ENCODE peak calls at places on chromosomes 4 and X, in four cellular contexts. One of them, this sample, is unnamed.

GRCh38 chr4:36242629-36243354 is 1.5 kb downstream of the ARAP2 start:
- DNase-seq in HFFc6: no peak
- DNase-seq in lung: no peak
- DNase-seq in brain microvascular endothelial cell: no peak
- DNase-seq in this sample: no peak

GRCh38 chr4:189525304-189525703 is 415.4 kb upstream of the FRG1 start:
- DNase-seq in lung: no peak
- DNase-seq in brain microvascular endothelial cell: no peak
- DNase-seq in HFFc6: no peak
- DNase-seq in this sample: no peak

GRCh38 chr4:55681430-55681829 is 45.3 kb upstream of the NMU start:
- DNase-seq in lung: no peak
- DNase-seq in brain microvascular endothelial cell: no peak
- DNase-seq in HFFc6: no peak
- DNase-seq in this sample: no peak

GRCh38 chr4:102867278-102868152 is 1.3 kb upstream of the CISD2 start:
- DNase-seq in brain microvascular endothelial cell: no peak
- DNase-seq in HFFc6: no peak
- DNase-seq in lung: no peak
- DNase-seq in this sample: no peak

GRCh38 chr4:45985038-45985437 is 138.8 kb downstream of the GABRG1 start:
- DNase-seq in HFFc6: no peak
- DNase-seq in lung: no peak
- DNase-seq in brain microvascular endothelial cell: no peak
- DNase-seq in this sample: no peak

GRCh38 chr4:155639674-155640529 is 26.7 kb upstream of the GUCY1A1 start:
- DNase-seq in HFFc6: no peak
- DNase-seq in brain microvascular endothelial cell: no peak
- DNase-seq in lung: no peak
- DNase-seq in this sample: no peak

GRCh38 chrX:139801397-139801813 is 93.4 kb upstream of the MCF2 start:
- DNase-seq in HFFc6: no peak
- DNase-seq in brain microvascular endothelial cell: no peak
- DNase-seq in lung: no peak
- DNase-seq in this sample: no peak

GRCh38 chr4:29983890-29984289 is 736.3 kb upstream of the PCDH7 start:
- DNase-seq in HFFc6: no peak
- DNase-seq in brain microvascular endothelial cell: no peak
- DNase-seq in lung: no peak
- DNase-seq in this sample: no peak

GRCh38 chr4:156771171-156771837 is 200.3 kb downstream of the PDGFC start:
- DNase-seq in lung: peak
- DNase-seq in brain microvascular endothelial cell: peak
- DNase-seq in HFFc6: peak
- DNase-seq in this sample: no peak

GRCh38 chr4:108965472-108966076 is 202.7 kb upstream of the ETNPPL start:
- DNase-seq in brain microvascular endothelial cell: no peak
- DNase-seq in HFFc6: no peak
- DNase-seq in lung: no peak
- DNase-seq in this sample: no peak

GRCh38 chrX:101803451-101803850 is 128.4 kb downstream of the ZMAT1 start:
- DNase-seq in brain microvascular endothelial cell: no peak
- DNase-seq in lung: no peak
- DNase-seq in HFFc6: no peak
- DNase-seq in this sample: no peak

GRCh38 chr4:161256172-161256571 is 907.6 kb downstream of the FSTL5 start:
- DNase-seq in lung: no peak
- DNase-seq in HFFc6: no peak
- DNase-seq in brain microvascular endothelial cell: no peak
- DNase-seq in this sample: no peak
- TF ChIP-seq CTCF in lung: no peak
- TF ChIP-seq CTCF in HFFc6: no peak
- TF ChIP-seq CTCF in brain microvascular endothelial cell: no peak
- TF ChIP-seq CTCF in this sample: no peak

GRCh38 chr4:683982-684571 is 4.9 kb downstream of the SLC49A3 start:
- DNase-seq in brain microvascular endothelial cell: peak
- DNase-seq in HFFc6: peak
- DNase-seq in lung: no peak
- DNase-seq in this sample: no peak
- TF ChIP-seq CTCF in brain microvascular endothelial cell: peak
- TF ChIP-seq CTCF in HFFc6: peak
- TF ChIP-seq CTCF in lung: peak
- TF ChIP-seq CTCF in this sample: no peak

DNA sequence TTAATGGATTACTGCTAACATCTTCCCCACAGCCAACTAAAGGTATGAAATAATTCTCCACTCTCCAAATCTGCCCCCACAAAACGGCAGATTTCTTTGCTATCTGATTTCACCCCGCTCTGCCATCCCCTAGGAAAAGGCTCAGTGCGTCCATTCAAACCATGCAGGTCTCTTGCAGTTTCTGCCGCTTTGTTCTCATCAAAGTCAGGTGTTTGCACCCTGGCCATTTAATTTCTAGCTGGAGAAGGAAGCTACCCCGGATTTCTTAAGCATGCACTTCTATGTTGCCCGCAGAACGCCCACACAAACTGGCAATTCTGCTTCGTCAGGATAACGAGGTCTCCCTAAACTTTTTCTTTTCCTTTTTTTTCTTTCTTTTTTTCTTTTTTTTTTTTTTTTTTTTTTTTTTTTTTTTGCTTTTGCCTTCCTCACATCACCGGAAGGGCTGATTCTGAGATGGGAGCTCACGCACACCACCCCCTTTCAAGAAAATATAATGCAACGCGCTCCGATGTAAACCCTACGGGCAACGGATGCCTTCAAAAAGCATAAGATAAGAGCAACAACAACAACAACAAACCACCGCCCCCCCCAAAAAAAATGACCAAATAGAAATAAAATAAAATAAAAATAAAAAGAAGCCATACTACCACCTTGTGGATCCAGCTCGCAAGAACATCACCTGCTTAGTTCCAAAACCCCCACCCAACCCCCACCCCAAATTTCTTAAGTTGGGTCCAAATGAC is 3.2 kb downstream of the NLGN4X start:
- DNase-seq in HFFc6: no peak
- DNase-seq in brain microvascular endothelial cell: no peak
- DNase-seq in lung: no peak
- DNase-seq in this sample: no peak
- TF ChIP-seq CTCF in HFFc6: no peak
- TF ChIP-seq CTCF in brain microvascular endothelial cell: peak
- TF ChIP-seq CTCF in lung: no peak
- TF ChIP-seq CTCF in this sample: no peak

DNA sequence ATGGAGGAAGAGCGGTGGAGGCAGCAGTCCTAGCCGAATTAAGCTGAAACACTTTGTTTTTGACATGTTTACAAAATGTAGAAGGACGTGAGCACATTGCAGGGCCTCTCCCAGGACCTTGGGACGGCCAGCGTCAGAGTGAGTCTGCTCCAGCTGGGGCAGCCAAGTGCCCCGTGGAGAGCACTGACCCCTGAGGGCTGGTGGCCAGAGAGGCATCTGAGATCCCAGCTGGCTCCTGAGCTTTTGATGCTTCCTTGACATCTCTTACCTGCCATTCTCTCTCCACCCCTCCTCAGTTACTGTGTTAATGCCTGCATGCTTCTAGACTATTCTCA is 24.7 kb downstream of the NAT8L start:
- DNase-seq in HFFc6: no peak
- DNase-seq in lung: no peak
- DNase-seq in brain microvascular endothelial cell: no peak
- DNase-seq in this sample: no peak
- TF ChIP-seq CTCF in HFFc6: no peak
- TF ChIP-seq CTCF in lung: no peak
- TF ChIP-seq CTCF in brain microvascular endothelial cell: no peak
- TF ChIP-seq CTCF in this sample: no peak

DNA sequence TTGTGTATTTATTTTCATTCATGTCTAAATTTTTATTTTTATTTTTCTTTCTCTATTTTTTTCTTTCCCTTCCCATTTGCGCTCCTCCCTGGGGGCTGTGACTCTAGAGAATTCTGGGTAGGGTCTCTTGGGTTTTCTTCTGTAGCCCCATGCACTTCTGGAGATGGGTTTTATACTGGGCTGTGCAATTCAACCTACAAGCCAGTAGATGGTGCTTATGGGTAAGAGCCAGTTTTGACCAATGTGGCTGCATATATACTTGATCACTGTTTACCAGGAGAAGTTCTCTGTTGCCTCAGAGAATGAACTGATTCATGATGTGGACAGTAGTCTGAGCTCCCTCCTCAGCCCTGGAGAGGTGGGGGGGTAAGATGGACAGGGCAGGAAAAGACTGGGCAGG is 614.6 kb downstream of the PCDH19 start:
- DNase-seq in lung: no peak
- DNase-seq in brain microvascular endothelial cell: no peak
- DNase-seq in HFFc6: no peak
- DNase-seq in this sample: no peak
- TF ChIP-seq CTCF in lung: no peak
- TF ChIP-seq CTCF in brain microvascular endothelial cell: no peak
- TF ChIP-seq CTCF in HFFc6: no peak
- TF ChIP-seq CTCF in this sample: no peak

This sample was measured in activated B cell treated with CpG ODN at 0.5 μM for 24 hours.